ENCODE peak calls at places on chromosomes 2 and 18, in nine cellular contexts. F is mammary epithelial cell, C is stomach, V is left lung, J is HepG2, Q is gastrocnemius medialis, O is lower lobe of right lung, S is GM12878, X is fibroblast of lung. B is an unnamed sample.

GRCh38 chr2:64455545-64455944 is 1.6 kb downstream of the LGALSL start:
- DNase-seq in F (peak; percentile 24), C (no peak), V (no peak), J (peak; percentile 25), Q (peak; percentile 38), O (no peak), S (no peak), X (no peak), B (no peak)

GRCh38 chr2:212592695-212593094 is 54.1 kb upstream of the ERBB4 start:
- DNase-seq in F (no peak), C (no peak), V (no peak), J (no peak), Q (no peak), O (no peak), S (no peak), X (no peak), B (no peak)

GRCh38 chr2:186887107-186888090 is 38.4 kb upstream of the ZSWIM2 start:
- DNase-seq in F (no peak), C (no peak), V (peak; percentile 31), J (no peak), Q (peak; percentile 52), O (no peak), S (peak; percentile 26), X (no peak), B (no peak)

GRCh38 chr2:172462393-172463381 is 35.3 kb downstream of the ITGA6 start:
- DNase-seq in F (peak; percentile 83), C (no peak), V (no peak), J (no peak), Q (no peak), O (no peak), S (peak; percentile 23), X (no peak), B (no peak)

GRCh38 chr2:204108301-204108700 is 171.7 kb downstream of the ICOS start:
- DNase-seq in F (no peak), C (no peak), V (no peak), J (peak; percentile 11), Q (no peak), O (no peak), S (no peak), X (peak; percentile 14), B (no peak)

GRCh38 chr2:222707689-222708273 is 36.3 kb downstream of the MOGAT1 start:
- DNase-seq in F (peak; percentile 68), C (no peak), V (no peak), J (peak; percentile 83), Q (no peak), O (no peak), S (no peak), X (peak; percentile 89), B (no peak)

GRCh38 chr2:163601377-163601776 is 134.4 kb downstream of the FIGN start:
- DNase-seq in F (peak; percentile 52), C (no peak), V (no peak), J (no peak), Q (no peak), O (no peak), S (no peak), X (peak; percentile 91), B (no peak)

GRCh38 chr18:77271720-77272481 is 22.3 kb downstream of the GALR1 start:
- DNase-seq in F (no peak), C (no peak), V (no peak), J (no peak), Q (no peak), O (no peak), S (no peak), X (peak; percentile 44), B (no peak)

GRCh38 chr18:69900941-69901340 is 46.7 kb downstream of the CD226 start:
- DNase-seq in F (no peak), C (no peak), V (no peak), J (no peak), Q (no peak), O (no peak), S (no peak), X (no peak), B (no peak)

GRCh38 chr2:199663157-199663556 is 187.8 kb downstream of the FTCDNL1 start:
- DNase-seq in F (no peak), C (no peak), V (no peak), J (no peak), Q (no peak), O (no peak), S (peak; percentile 2), X (no peak), B (no peak)

GRCh38 chr18:36186461-36187137 is 698 bp upstream of the MOCOS start:
- DNase-seq in F (peak; percentile 33), C (peak; percentile 40), V (peak; percentile 72), J (peak; percentile 41), Q (no peak), O (peak; percentile 83), S (no peak), X (peak; percentile 44), B (peak; percentile 67)

GRCh38 chr2:215425021-215425782 is 10.7 kb downstream of the FN1 start:
- DNase-seq in F (no peak), C (no peak), V (no peak), J (no peak), Q (no peak), O (no peak), S (no peak), X (peak; percentile 57), B (no peak)

GRCh38 chr2:112482309-112483046 is 522 bp downstream of the TTL start:
- DNase-seq in F (peak; percentile 56), C (no peak), V (peak; percentile 40), J (peak; percentile 25), Q (no peak), O (peak; percentile 57), S (no peak), X (peak; percentile 62), B (peak; percentile 70)

DNA sequence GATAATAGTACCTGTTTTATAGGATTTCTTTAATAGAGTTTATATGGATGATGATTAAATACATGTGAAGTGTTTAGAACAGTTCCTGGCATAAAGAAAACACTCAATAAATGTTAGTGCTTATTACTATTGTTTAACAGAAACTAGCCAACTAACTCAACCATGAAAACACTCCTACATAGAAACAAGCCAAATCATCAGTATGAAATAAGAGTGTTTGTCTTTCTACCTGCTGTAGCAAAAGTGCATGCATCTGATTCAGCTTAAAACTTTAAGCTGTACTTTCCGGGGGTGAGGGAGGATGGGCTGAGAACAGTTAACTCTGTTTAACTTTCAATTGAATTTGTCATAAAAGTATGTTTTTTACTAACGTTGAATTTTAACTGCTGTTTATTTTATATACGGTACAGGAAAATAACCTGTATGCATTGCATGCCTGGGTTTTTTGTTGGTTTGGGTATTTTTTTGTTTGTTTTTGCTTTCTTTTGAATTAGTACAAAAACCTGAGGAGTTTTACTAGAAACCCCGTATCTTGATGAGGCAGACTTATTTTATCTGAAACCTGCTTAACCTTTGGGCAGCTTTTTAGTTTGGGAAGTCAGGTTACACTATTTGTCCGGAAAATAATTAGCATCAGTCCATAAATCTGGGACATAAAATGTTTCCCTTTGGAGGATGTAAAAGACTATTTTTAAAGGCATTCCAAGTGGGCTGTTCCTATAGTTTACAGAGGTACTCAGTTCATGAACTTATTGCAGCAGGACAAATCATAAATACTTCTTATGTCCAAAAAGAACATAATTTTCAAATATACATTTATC is 6.5 kb downstream of the HTR2B start:
- DNase-seq in F (no peak), C (no peak), V (no peak), J (no peak), Q (no peak), O (no peak), S (no peak), X (no peak), B (no peak)
- H3K4me1 ChIP-seq in F (peaks cover 3% of the 10 kb centered on the region), C (no peaks in the 10 kb centered on the region), V (peaks cover 4% of the 10 kb centered on the region), J (peaks cover 14% of the 10 kb centered on the region), Q (peaks cover 17% of the 10 kb centered on the region), O (peaks cover 3% of the 10 kb centered on the region), S (peaks cover 14% of the 10 kb centered on the region), X (no peaks in the 10 kb centered on the region), B (peaks cover 9% of the 10 kb centered on the region)

DNA sequence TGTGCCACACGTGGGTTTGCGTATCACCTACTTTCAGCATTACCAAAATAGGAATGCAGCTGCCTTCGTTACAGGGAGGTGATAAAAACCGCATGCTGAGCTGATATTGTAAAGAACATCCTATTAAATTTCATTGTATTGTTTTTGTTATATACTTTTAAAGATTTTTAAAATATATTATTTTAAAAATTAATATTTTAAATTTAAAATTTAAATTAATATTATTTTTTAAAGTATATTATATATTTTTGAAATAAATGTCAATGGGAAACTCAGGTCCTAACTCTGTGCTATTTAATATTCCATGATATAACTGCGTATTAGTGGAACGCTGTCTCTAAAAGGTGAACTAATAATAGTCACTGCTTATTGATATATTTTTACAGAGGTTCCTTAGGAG is 51.2 kb downstream of the CTNNA2 start:
- DNase-seq in F (no peak), C (no peak), V (no peak), J (no peak), Q (no peak), O (no peak), S (no peak), X (no peak), B (no peak)
- H3K4me3 ChIP-seq in F (no peak overlapping the region), C (no peak overlapping the region), V (no peak overlapping the region), J (no peak overlapping the region), Q (no peak overlapping the region), O (no peak overlapping the region), S (no peak overlapping the region), X (no peak overlapping the region), B (no peak overlapping the region)

GRCh38 chr2:237614151-237614720 is 13.2 kb upstream of the LRRFIP1 start:
- DNase-seq in F (no peak), C (no peak), V (no peak), J (peak; percentile 100), Q (no peak), O (no peak), S (no peak), X (peak; percentile 69), B (no peak)
- TF ChIP-seq CTCF in F (no peak), C (no peak), V (no peak), J (peak; percentile 61), Q (no peak), O (no peak), S (no peak), X (no peak), B (no peak)

DNA sequence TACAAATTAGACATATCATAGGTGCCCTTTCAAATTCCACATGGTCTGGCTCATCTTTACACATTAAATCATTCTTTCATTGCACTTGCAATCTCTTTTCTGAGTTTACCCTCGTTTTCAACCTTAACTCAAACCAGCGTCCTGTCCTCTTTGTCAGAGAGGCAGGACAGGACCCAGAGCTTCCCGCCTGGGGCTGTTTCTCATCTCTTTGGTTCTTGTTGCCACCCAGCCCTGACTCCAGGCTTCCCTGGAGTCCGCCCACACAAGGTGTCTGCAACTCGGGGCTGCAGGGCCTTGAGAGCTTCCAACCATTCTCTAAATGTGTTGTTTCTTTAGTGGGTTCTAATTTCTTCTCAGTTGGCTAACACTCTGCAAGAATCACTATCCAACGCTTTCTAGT is 24.4 kb downstream of the RBMS1 start:
- DNase-seq in F (peak; percentile 15), C (no peak), V (no peak), J (no peak), Q (no peak), O (no peak), S (no peak), X (no peak), B (no peak)
- H3K4me1 ChIP-seq in F (peaks cover 10% of the 10 kb centered on the region), C (peaks cover 7% of the 10 kb centered on the region), V (peaks cover 36% of the 10 kb centered on the region), J (peaks cover 8% of the 10 kb centered on the region), Q (peaks cover 74% of the 10 kb centered on the region), O (peaks cover 38% of the 10 kb centered on the region), S (no peaks in the 10 kb centered on the region), X (peaks cover 18% of the 10 kb centered on the region), B (peaks cover 7% of the 10 kb centered on the region)

DNA sequence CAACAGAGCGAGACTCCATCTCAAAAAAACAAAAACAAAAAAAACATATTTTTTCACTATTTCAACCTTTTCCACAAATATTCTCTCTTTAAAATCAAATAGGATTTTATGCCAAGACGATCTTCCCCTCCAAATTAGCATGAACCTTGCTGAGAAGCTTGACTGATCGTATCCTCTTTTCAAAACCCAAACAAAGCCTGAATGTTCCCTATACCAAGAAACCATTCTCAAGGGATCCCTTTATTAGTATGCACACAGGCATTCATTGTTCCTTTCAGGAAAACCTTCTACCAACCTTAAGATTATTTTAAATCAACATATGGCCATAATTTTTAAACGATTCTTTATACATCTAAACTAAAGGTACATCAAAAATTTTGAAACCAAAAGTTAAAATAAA is 6.3 kb downstream of the SPIRE1 start:
- DNase-seq in F (no peak), C (no peak), V (no peak), J (no peak), Q (no peak), O (no peak), S (no peak), X (no peak), B (no peak)
- H3K4me3 ChIP-seq in F (no peak overlapping the region), C (no peak overlapping the region), V (no peak overlapping the region), J (no peak overlapping the region), Q (no peak overlapping the region), O (no peak overlapping the region), S (no peak overlapping the region), X (no peak overlapping the region), B (no peak overlapping the region)

B was measured in pancreas.